ENCODE peak calls at places on chromosomes 16 and 17, in seven cellular contexts. Y, X, Z, A, R, Q and W are unnamed samples.

GRCh38 chr17:3659541-3660111 is 8.8 kb downstream of the TAX1BP3 start:
- DNase-seq in R (peak), Z (peak), X (no peak), A (peak), Y (peak), Q (no peak), W (peak)

GRCh38 chr17:15744885-15745284 is 12.8 kb downstream of the TBC1D26 start:
- DNase-seq in X (no peak), A (no peak), Y (no peak), Q (no peak), R (no peak), Z (peak), W (no peak)

GRCh38 chr16:81623365-81624102 is 155.6 kb upstream of the PLCG2 start:
- DNase-seq in Y (no peak), X (peak), R (no peak), Z (peak), A (no peak), Q (no peak), W (no peak)

GRCh38 chr17:68821860-68822693 is 133.1 kb downstream of the ABCA8 start:
- DNase-seq in R (no peak), A (peak), Q (no peak), X (no peak), Y (no peak), Z (no peak), W (no peak)

GRCh38 chr17:35486920-35487727 is 38.6 kb upstream of the SLFN13 start:
- DNase-seq in A (peak), X (no peak), Q (no peak), R (peak), Z (no peak), Y (peak), W (peak)

GRCh38 chr16:57529324-57530103 is 6.9 kb downstream of the CCDC102A start:
- DNase-seq in Z (no peak), R (peak), Q (no peak), X (no peak), A (no peak), Y (no peak), W (peak)

GRCh38 chr17:4708436-4708835 is 2.0 kb upstream of the ARRB2 start:
- DNase-seq in A (no peak), Z (peak), Y (no peak), X (peak), R (no peak), Q (no peak), W (no peak)

GRCh38 chr17:47946929-47947397 is 5.6 kb downstream of the PNPO start:
- DNase-seq in Y (peak), Z (peak), X (peak), R (peak), Q (peak), A (peak), W (peak)

DNA sequence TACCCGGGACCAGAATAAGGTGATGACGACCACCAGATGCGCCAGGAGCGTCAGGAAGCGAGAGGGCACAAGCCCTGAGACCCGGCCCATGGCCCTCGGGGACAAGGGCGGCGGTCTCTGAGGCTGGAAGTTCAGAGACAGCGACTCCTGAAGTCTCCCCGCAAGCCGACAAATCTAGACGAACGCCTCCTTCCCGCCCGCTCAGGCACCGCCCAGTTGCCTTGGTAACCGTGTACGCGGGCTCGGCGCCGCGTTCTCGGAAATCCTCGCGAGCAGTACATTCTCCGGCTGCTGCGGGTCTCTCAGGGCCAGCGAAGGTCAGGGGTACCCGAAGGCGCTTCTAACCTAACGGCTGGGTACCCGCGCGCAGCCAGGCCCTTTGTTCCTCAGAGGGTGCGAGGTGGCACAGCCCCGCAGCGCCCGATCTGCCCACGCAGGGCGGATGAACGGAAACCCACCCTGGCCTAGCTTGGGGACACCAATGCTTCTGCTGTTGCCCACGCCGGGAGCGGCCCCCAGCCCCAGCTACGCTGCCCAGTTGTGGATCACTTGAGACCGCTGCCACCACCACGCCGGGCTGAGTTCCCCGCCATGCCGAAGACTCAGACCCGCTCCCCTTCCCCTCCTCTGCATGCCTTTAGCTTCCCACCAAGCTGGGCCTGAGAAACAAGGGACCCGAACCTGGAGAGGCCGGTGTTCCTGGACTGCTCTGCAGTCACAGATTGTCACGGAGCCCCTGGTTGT is at the start of gene TMEM107:
- DNase-seq in Y (peak), R (peak), Q (peak), Z (peak), A (peak), X (peak), W (peak)
- TF ChIP-seq CTCF in Y (no peak), R (no peak), Q (no peak), Z (peak), A (no peak), X (no peak), W (no peak)

GRCh38 chr16:50862818-50863672 is 121.2 kb downstream of the CYLD start:
- DNase-seq in Z (no peak), A (no peak), Q (no peak), Y (no peak), X (no peak), R (no peak), W (no peak)
- TF ChIP-seq CTCF in Z (peak), A (no peak), Q (no peak), Y (no peak), X (no peak), R (no peak), W (no peak)

DNA sequence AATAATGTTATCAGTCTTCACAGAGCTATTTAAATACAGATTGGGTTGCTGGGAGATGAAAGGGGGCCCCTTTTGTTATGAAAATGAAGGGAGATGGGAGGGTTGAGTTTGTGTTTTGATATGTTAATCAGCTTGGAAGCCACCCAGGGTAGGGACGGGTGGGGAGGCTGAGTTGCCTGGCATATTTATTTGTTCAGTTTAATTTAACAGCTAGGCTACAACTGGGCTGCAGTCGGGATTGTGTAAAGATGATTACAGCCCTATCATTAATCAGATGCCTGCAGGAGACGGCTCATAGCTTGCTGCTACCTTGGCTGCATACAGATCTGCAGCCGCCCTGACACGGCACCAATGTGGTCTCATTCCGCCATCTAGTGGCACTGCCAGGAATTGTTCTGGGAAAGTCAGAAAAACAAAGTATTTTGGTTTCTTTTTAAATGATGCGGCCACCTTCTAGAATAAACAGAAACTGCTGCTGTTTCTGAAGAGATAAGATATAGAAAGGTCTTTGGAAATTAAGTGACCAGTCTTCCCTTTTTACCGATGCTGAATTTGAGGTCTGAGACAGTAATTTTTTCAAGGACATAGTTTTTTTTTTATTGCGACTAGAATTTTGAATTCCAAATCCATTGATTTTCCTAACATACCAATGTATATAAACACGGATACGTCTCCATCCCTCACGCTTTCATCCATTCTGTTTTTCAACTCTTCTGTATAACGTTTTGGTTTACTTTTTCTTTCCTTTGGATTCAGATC is 458.0 kb upstream of the ASIC2 start:
- DNase-seq in A (peak), Y (peak), Z (peak), X (peak), Q (peak), R (peak), W (peak)
- TF ChIP-seq CTCF in A (peak), Y (peak), Z (peak), X (peak), Q (peak), R (peak), W (peak)

DNA sequence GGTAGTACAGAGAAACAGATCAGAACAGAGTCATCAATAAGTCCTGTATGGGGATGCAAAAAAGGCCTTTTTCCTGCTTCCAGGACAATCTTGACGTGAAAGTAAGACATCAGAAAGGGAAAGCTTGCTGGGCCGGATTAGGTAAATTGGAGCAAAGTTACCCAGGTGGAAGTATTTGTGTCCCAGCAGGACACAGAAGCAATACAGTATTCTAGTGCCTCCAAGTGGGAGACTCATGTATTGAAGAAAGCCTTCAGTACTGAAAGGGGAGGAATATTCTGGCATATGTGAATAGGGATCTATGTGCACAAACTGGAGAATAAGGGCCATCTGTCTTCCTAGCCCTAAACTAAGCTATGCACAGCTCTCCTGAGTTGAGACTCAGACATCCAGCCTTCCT is 327.2 kb upstream of the CDH8 start:
- DNase-seq in A (no peak), Y (no peak), R (no peak), X (no peak), Q (no peak), Z (peak), W (no peak)
- TF ChIP-seq CTCF in A (no peak), Y (no peak), R (no peak), X (peak), Q (peak), Z (peak), W (no peak)

GRCh38 chr17:42009170-42009569 is 8.1 kb downstream of the DNAJC7 start:
- DNase-seq in A (no peak), X (no peak), Q (no peak), Z (peak), Y (no peak), R (no peak), W (peak)
- TF ChIP-seq CTCF in A (no peak), X (no peak), Q (no peak), Z (peak), Y (no peak), R (no peak), W (no peak)

GRCh38 chr17:67044016-67044772 is at the start of gene CACNG1:
- DNase-seq in A (no peak), R (no peak), Z (no peak), Y (no peak), X (no peak), Q (no peak), W (peak)

GRCh38 chr17:67043283-67043682 is 1.1 kb upstream of the CACNG1 start:
- DNase-seq in Y (no peak), X (no peak), A (no peak), R (no peak), Z (no peak), Q (no peak), W (peak)

GRCh38 chr17:67038861-67039365 is 5.4 kb upstream of the CACNG1 start:
- DNase-seq in X (no peak), Y (no peak), R (no peak), A (no peak), Q (no peak), Z (no peak), W (no peak)

GRCh38 chr17:67042104-67042899 is 2.1 kb upstream of the CACNG1 start:
- DNase-seq in R (no peak), X (no peak), Z (no peak), Q (no peak), A (no peak), Y (no peak), W (no peak)

DNA sequence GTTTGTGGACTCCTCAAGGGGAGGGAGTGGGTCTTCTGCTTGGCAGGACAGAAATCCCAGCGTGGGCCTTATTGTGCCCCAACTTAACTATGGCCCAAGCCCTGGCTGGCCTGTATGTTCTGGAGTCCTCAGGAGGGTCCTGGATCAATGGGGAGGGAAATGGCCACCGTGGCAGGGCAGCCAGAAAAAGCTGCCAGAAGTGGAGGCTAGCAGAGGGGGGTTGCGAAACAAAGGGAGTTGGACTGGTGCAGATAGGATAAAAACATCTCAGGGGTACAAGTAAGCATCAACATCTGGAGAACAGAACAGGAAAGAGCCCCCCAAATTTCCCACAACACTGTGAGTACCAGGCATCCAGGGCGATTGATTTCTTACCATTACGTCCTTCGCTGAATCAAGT is 3.7 kb upstream of the CACNG1 start:
- DNase-seq in A (no peak), Z (no peak), R (no peak), Q (no peak), X (no peak), Y (no peak), W (no peak)
- TF ChIP-seq CTCF in A (no peak), Z (no peak), R (no peak), Q (no peak), X (no peak), Y (no peak), W (no peak)

DNA sequence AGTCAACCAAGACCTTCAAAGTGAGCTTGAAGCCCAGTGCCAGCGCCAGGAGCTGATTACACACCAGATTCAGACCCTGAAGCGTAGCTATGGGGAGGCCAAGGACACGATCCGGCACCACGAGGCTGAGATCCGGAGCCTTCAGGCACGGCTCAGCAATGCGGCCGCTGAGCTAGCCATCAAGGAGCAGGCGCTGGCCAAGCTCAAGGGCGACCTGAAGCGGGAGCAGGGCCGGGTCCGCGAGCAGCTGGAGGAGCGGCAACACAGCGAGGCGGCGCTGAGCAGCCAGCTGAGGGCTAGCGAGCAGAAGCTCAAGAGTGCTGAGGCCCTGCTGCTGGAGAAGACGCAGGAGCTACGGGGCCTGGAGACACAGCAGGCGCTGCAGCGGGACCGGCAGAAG is 42.0 kb downstream of the PLD6 start:
- DNase-seq in A (no peak), Q (no peak), R (no peak), Y (no peak), X (no peak), Z (no peak), W (no peak)
- TF ChIP-seq CTCF in A (no peak), Q (no peak), R (no peak), Y (no peak), X (no peak), Z (no peak), W (no peak)

GRCh38 chr17:32876414-32877163 is at the start of gene MYO1D:
- DNase-seq in Z (peak), Q (peak), A (peak), R (peak), Y (peak), X (peak), W (peak)
- TF ChIP-seq CTCF in Z (peak), Q (peak), A (no peak), R (peak), Y (no peak), X (peak), W (no peak)

GRCh38 chr17:77687417-77687816 is 271.1 kb upstream of the TNRC6C start:
- DNase-seq in Y (no peak), Z (no peak), X (no peak), A (no peak), R (no peak), Q (no peak), W (no peak)
- TF ChIP-seq CTCF in Y (no peak), Z (no peak), X (no peak), A (no peak), R (no peak), Q (no peak), W (no peak)